ENCODE peak calls at places on chromosomes 2 and 18, in five cellular contexts. One of them, this sample, is unnamed.

GRCh38 chr2:172614932-172615331 is 59.0 kb downstream of the PDK1 start:
- DNase-seq in tibial artery: no peak
- DNase-seq in CD8-positive, alpha-beta T cell: no peak
- DNase-seq in naive thymus-derived CD4-positive, alpha-beta T cell: no peak
- DNase-seq in fibroblast of pulmonary artery: no peak
- DNase-seq in this sample: no peak

GRCh38 chr2:188852752-188853151 is 121.4 kb upstream of the COL3A1 start:
- DNase-seq in CD8-positive, alpha-beta T cell: no peak
- DNase-seq in fibroblast of pulmonary artery: peak
- DNase-seq in tibial artery: no peak
- DNase-seq in naive thymus-derived CD4-positive, alpha-beta T cell: no peak
- DNase-seq in this sample: no peak

GRCh38 chr2:12465631-12466135 is 251.1 kb upstream of the TRIB2 start:
- DNase-seq in CD8-positive, alpha-beta T cell: no peak
- DNase-seq in naive thymus-derived CD4-positive, alpha-beta T cell: no peak
- DNase-seq in tibial artery: no peak
- DNase-seq in fibroblast of pulmonary artery: peak
- DNase-seq in this sample: no peak

GRCh38 chr2:222320441-222321395 is 21.9 kb upstream of the PAX3 start:
- DNase-seq in CD8-positive, alpha-beta T cell: no peak
- DNase-seq in tibial artery: no peak
- DNase-seq in naive thymus-derived CD4-positive, alpha-beta T cell: no peak
- DNase-seq in fibroblast of pulmonary artery: no peak
- DNase-seq in this sample: no peak

GRCh38 chr2:23589739-23590138 is 204.8 kb downstream of the KLHL29 start:
- DNase-seq in CD8-positive, alpha-beta T cell: no peak
- DNase-seq in fibroblast of pulmonary artery: peak
- DNase-seq in tibial artery: peak
- DNase-seq in naive thymus-derived CD4-positive, alpha-beta T cell: no peak
- DNase-seq in this sample: no peak

GRCh38 chr2:235390108-235390815 is 103.6 kb upstream of the AGAP1 start:
- DNase-seq in naive thymus-derived CD4-positive, alpha-beta T cell: peak
- DNase-seq in fibroblast of pulmonary artery: peak
- DNase-seq in CD8-positive, alpha-beta T cell: peak
- DNase-seq in tibial artery: no peak
- DNase-seq in this sample: peak

GRCh38 chr2:217585362-217585761 is 417.4 kb downstream of the TNS1 start:
- DNase-seq in tibial artery: no peak
- DNase-seq in naive thymus-derived CD4-positive, alpha-beta T cell: no peak
- DNase-seq in fibroblast of pulmonary artery: no peak
- DNase-seq in CD8-positive, alpha-beta T cell: no peak
- DNase-seq in this sample: no peak

GRCh38 chr18:45014047-45014501 is 333.4 kb downstream of the SETBP1 start:
- DNase-seq in fibroblast of pulmonary artery: peak
- DNase-seq in naive thymus-derived CD4-positive, alpha-beta T cell: no peak
- DNase-seq in tibial artery: peak
- DNase-seq in CD8-positive, alpha-beta T cell: no peak
- DNase-seq in this sample: no peak

GRCh38 chr2:241498115-241499070 is 10.0 kb downstream of the STK25 start:
- DNase-seq in naive thymus-derived CD4-positive, alpha-beta T cell: no peak
- DNase-seq in tibial artery: no peak
- DNase-seq in fibroblast of pulmonary artery: no peak
- DNase-seq in CD8-positive, alpha-beta T cell: no peak
- DNase-seq in this sample: no peak

GRCh38 chr2:8479298-8479697 is 202.6 kb upstream of the ID2 start:
- DNase-seq in tibial artery: peak
- DNase-seq in CD8-positive, alpha-beta T cell: no peak
- DNase-seq in naive thymus-derived CD4-positive, alpha-beta T cell: no peak
- DNase-seq in fibroblast of pulmonary artery: peak
- DNase-seq in this sample: no peak

DNA sequence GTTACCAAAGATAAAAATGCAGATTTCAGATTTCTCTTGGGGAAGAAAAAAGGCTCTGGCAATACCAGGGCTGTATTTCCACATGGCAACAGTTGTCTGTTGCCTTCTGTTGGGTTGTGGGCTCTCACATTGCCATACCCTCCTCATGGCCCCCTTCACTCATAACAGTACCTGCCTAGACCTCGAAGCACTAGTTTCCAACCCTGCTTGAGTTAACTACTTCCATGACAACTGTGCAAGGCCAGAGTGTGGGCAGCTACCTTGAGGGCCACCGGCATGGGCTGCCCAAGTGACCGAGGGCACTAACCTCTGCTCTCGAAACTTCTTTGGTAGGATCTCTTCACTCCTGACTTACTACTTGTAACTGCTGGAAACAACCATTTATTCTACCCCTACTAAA is 2.5 kb upstream of the ACTR3 start:
- DNase-seq in CD8-positive, alpha-beta T cell: no peak
- DNase-seq in naive thymus-derived CD4-positive, alpha-beta T cell: no peak
- DNase-seq in fibroblast of pulmonary artery: no peak
- DNase-seq in tibial artery: no peak
- DNase-seq in this sample: no peak
- H3K4me3 ChIP-seq in CD8-positive, alpha-beta T cell: peak
- H3K4me3 ChIP-seq in naive thymus-derived CD4-positive, alpha-beta T cell: no peak
- H3K4me3 ChIP-seq in fibroblast of pulmonary artery: no peak
- H3K4me3 ChIP-seq in tibial artery: no peak
- H3K4me3 ChIP-seq in this sample: no peak

DNA sequence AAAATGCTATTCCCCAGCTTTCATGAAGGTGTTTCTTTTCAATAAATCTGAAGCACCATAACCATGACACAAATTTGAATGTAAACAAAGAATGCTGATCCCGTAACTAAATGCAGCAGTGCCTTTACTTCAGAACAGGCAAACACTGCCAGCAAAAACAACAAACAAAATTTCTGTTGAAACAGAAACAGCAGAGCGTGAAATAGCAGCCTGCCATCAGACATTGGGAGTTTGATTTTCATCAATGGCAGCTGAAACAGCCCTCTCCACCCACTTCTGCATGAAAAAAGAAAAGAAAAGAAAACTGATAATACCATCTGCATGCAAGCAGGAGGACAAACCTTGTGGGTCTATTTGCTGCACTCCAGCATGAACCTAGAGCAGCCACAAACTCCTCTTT is 128.3 kb downstream of the CDH2 start:
- DNase-seq in naive thymus-derived CD4-positive, alpha-beta T cell: no peak
- DNase-seq in tibial artery: no peak
- DNase-seq in CD8-positive, alpha-beta T cell: no peak
- DNase-seq in fibroblast of pulmonary artery: no peak
- DNase-seq in this sample: no peak
- H3K4me3 ChIP-seq in naive thymus-derived CD4-positive, alpha-beta T cell: no peak
- H3K4me3 ChIP-seq in tibial artery: no peak
- H3K4me3 ChIP-seq in CD8-positive, alpha-beta T cell: no peak
- H3K4me3 ChIP-seq in fibroblast of pulmonary artery: no peak
- H3K4me3 ChIP-seq in this sample: no peak

GRCh38 chr2:101790856-101791255 is 93.3 kb downstream of the MAP4K4 start:
- DNase-seq in fibroblast of pulmonary artery: peak
- DNase-seq in CD8-positive, alpha-beta T cell: no peak
- DNase-seq in naive thymus-derived CD4-positive, alpha-beta T cell: no peak
- DNase-seq in tibial artery: no peak
- DNase-seq in this sample: no peak

GRCh38 chr2:101790416-101790815 is 92.9 kb downstream of the MAP4K4 start:
- DNase-seq in fibroblast of pulmonary artery: peak
- DNase-seq in tibial artery: no peak
- DNase-seq in CD8-positive, alpha-beta T cell: no peak
- DNase-seq in naive thymus-derived CD4-positive, alpha-beta T cell: no peak
- DNase-seq in this sample: no peak

GRCh38 chr2:101788565-101788964 is 91.1 kb downstream of the MAP4K4 start:
- DNase-seq in tibial artery: no peak
- DNase-seq in naive thymus-derived CD4-positive, alpha-beta T cell: no peak
- DNase-seq in fibroblast of pulmonary artery: no peak
- DNase-seq in CD8-positive, alpha-beta T cell: no peak
- DNase-seq in this sample: no peak

GRCh38 chr2:101788995-101789970 is 91.8 kb downstream of the MAP4K4 start:
- DNase-seq in naive thymus-derived CD4-positive, alpha-beta T cell: no peak
- DNase-seq in CD8-positive, alpha-beta T cell: no peak
- DNase-seq in fibroblast of pulmonary artery: no peak
- DNase-seq in tibial artery: no peak
- DNase-seq in this sample: no peak

DNA sequence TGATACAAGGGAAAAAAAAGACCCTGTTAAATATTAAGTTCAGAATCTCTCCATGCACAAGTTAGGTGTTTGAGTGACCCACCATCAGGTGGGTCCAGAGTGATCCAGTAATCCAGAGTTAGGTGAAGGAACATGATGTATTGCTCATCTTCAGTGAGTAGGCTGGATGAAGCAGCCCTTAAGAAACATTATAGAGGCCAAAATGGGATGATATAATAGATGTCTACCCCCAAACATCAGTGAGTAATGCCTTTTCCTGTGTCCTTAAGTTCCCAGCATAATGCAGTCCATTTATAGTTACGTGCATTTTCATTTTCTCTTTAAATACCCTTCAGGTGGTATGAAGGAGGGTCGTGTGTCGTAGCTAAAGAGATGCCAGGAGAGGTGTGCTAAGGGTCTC is 89.6 kb downstream of the MAP4K4 start:
- DNase-seq in tibial artery: no peak
- DNase-seq in CD8-positive, alpha-beta T cell: no peak
- DNase-seq in naive thymus-derived CD4-positive, alpha-beta T cell: no peak
- DNase-seq in fibroblast of pulmonary artery: peak
- DNase-seq in this sample: no peak
- H3K4me3 ChIP-seq in tibial artery: no peak
- H3K4me3 ChIP-seq in CD8-positive, alpha-beta T cell: no peak
- H3K4me3 ChIP-seq in naive thymus-derived CD4-positive, alpha-beta T cell: no peak
- H3K4me3 ChIP-seq in fibroblast of pulmonary artery: no peak
- H3K4me3 ChIP-seq in this sample: no peak

DNA sequence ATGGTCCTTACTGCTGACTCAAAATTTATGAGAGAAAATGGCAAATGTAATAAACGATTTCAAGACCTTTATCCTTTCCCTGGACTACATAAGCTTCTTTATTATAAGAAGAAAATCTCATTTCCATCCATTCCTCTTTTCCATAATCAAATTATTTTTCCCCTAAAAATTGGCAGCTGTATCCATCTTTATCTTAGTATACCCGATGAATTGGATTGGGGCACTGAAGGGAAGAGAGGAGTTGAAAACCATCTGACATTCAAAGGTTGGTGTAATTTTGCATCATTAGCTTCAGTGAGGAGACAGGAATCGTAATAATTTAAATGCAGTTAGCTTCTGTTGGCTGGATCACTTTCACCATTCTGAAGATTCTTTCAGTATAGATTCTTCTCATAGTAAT is 574.1 kb downstream of the XIRP2 start:
- DNase-seq in CD8-positive, alpha-beta T cell: no peak
- DNase-seq in tibial artery: no peak
- DNase-seq in fibroblast of pulmonary artery: no peak
- DNase-seq in naive thymus-derived CD4-positive, alpha-beta T cell: no peak
- DNase-seq in this sample: no peak
- H3K4me3 ChIP-seq in CD8-positive, alpha-beta T cell: no peak
- H3K4me3 ChIP-seq in tibial artery: no peak
- H3K4me3 ChIP-seq in fibroblast of pulmonary artery: no peak
- H3K4me3 ChIP-seq in naive thymus-derived CD4-positive, alpha-beta T cell: no peak
- H3K4me3 ChIP-seq in this sample: no peak

GRCh38 chr2:200298816-200299215 is 7.7 kb upstream of the SPATS2L start:
- DNase-seq in tibial artery: no peak
- DNase-seq in CD8-positive, alpha-beta T cell: no peak
- DNase-seq in fibroblast of pulmonary artery: no peak
- DNase-seq in naive thymus-derived CD4-positive, alpha-beta T cell: no peak
- DNase-seq in this sample: no peak
- H3K4me3 ChIP-seq in tibial artery: no peak
- H3K4me3 ChIP-seq in CD8-positive, alpha-beta T cell: no peak
- H3K4me3 ChIP-seq in fibroblast of pulmonary artery: no peak
- H3K4me3 ChIP-seq in naive thymus-derived CD4-positive, alpha-beta T cell: no peak
- H3K4me3 ChIP-seq in this sample: no peak

GRCh38 chr2:86789687-86790133 is 1.0 kb downstream of the CD8A start:
- DNase-seq in fibroblast of pulmonary artery: no peak
- DNase-seq in naive thymus-derived CD4-positive, alpha-beta T cell: no peak
- DNase-seq in tibial artery: no peak
- DNase-seq in CD8-positive, alpha-beta T cell: no peak
- DNase-seq in this sample: no peak

GRCh38 chr2:86790828-86791561 is at the start of gene CD8A:
- DNase-seq in tibial artery: no peak
- DNase-seq in fibroblast of pulmonary artery: peak
- DNase-seq in naive thymus-derived CD4-positive, alpha-beta T cell: no peak
- DNase-seq in CD8-positive, alpha-beta T cell: peak
- DNase-seq in this sample: no peak

GRCh38 chr2:86788881-86789686 is 1.6 kb downstream of the CD8A start:
- DNase-seq in tibial artery: no peak
- DNase-seq in fibroblast of pulmonary artery: no peak
- DNase-seq in CD8-positive, alpha-beta T cell: no peak
- DNase-seq in naive thymus-derived CD4-positive, alpha-beta T cell: no peak
- DNase-seq in this sample: no peak

GRCh38 chr2:86791574-86791973 is 861 bp upstream of the CD8A start:
- DNase-seq in naive thymus-derived CD4-positive, alpha-beta T cell: no peak
- DNase-seq in CD8-positive, alpha-beta T cell: no peak
- DNase-seq in fibroblast of pulmonary artery: no peak
- DNase-seq in tibial artery: no peak
- DNase-seq in this sample: no peak

DNA sequence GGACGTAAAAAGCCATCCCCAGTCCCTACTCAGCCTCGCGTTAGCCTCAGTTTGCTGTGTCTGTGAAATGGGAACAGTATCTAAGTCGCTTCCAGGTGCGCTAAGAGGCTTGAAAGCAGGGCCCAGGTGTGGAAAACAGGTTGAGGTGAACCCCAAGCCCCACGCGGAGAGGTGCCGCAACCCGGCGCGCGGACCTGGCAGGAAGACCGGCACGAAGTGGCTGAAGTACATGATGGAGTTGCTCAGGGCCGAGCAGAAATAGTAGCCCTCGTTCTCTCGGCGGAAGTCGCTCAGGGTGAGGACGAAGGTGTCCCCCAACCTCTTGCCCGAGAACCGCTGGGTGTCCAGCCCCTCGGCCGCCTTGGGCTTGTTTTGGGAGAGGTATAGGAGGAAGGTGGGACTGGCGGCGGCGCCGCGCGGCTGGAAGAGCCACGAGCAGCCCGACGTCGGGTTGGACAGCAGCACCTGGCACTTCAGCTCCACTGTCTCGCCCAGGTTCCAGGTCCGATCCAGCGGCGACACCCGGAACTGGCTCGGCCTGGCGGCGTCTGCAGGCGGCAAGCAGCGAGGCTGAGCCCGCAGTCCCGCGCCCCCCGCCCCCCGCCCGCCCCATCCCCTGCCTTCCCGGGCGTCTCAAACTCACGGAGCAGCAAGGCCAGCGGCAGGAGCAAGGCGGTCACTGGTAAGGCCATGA is 432 bp downstream of the CD8A start:
- DNase-seq in fibroblast of pulmonary artery: no peak
- DNase-seq in tibial artery: no peak
- DNase-seq in naive thymus-derived CD4-positive, alpha-beta T cell: no peak
- DNase-seq in CD8-positive, alpha-beta T cell: no peak
- DNase-seq in this sample: no peak
- H3K4me3 ChIP-seq in fibroblast of pulmonary artery: no peak
- H3K4me3 ChIP-seq in tibial artery: peak
- H3K4me3 ChIP-seq in naive thymus-derived CD4-positive, alpha-beta T cell: peak
- H3K4me3 ChIP-seq in CD8-positive, alpha-beta T cell: peak
- H3K4me3 ChIP-seq in this sample: no peak

DNA sequence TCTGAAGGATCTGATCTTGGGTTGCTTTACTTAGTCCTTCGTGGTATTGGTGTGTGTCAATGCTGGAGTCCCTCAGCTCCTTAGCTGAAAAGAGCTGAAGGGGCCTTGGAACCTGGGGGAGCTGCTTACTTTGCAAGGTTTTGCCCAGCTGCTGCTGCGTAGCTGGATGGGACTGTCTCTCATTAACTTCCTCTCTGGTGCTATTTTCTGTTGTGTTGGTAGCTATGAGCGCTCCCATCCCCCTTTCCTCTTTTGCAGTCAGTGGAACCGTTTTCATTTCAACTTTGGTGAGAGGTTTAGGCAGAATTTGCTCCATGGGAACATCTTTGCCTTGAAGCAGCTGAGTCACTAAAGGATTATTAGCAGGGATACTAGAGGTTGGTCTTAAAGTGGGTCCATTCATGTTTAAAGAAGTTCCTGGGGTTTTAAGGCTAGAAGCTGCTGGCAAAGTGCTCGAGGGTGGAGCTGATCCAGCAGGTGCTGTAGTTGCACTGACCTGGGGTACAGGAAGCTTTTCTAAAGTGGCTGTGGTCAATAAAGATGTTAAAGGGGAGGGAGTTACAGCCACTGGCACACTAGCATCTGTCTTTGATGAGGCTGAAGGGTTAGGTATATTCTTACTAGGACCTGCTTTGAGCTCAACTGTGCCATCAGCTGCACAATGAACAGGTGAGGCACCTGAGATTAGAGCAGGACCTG is 69.9 kb upstream of the DTNB start:
- DNase-seq in tibial artery: no peak
- DNase-seq in fibroblast of pulmonary artery: no peak
- DNase-seq in naive thymus-derived CD4-positive, alpha-beta T cell: no peak
- DNase-seq in CD8-positive, alpha-beta T cell: no peak
- DNase-seq in this sample: no peak
- H3K4me3 ChIP-seq in tibial artery: no peak
- H3K4me3 ChIP-seq in fibroblast of pulmonary artery: no peak
- H3K4me3 ChIP-seq in naive thymus-derived CD4-positive, alpha-beta T cell: no peak
- H3K4me3 ChIP-seq in CD8-positive, alpha-beta T cell: no peak
- H3K4me3 ChIP-seq in this sample: no peak